ENCODE peak calls at places on chromosome 5, in ten cellular contexts. One of them, this sample, is unnamed.

GRCh38 chr5:135578305-135578684 is 496 bp downstream of the CXCL14 start:
- DNase-seq in type B pancreatic cell: no peak
- DNase-seq in activated CD8-positive, alpha-beta memory T cell treated with anti-CD3 and anti-CD28 coated beads for 1 hour: no peak
- DNase-seq in NCI-H748 treated with DMSO at 0.1 percent for 48 hours: no peak
- DNase-seq in T1000: no peak
- DNase-seq in hypothalamus: no peak
- DNase-seq in M059J: no peak
- DNase-seq in KG1: no peak
- DNase-seq in putamen: no peak
- DNase-seq in stimulated activated CD8-positive, alpha-beta memory T cell treated with anti-CD3 and anti-CD28 coated beads, Interleukin-12 subunit alpha, Interleukin-12 subunit beta, amount 100 ng/mL, for 1 hour: no peak
- DNase-seq in this sample: no peak

GRCh38 chr5:1763548-1763911 is 36.1 kb downstream of the MRPL36 start:
- DNase-seq in KG1: no peak
- DNase-seq in hypothalamus: no peak
- DNase-seq in type B pancreatic cell: peak; percentile 58
- DNase-seq in activated CD8-positive, alpha-beta memory T cell treated with anti-CD3 and anti-CD28 coated beads for 1 hour: no peak
- DNase-seq in putamen: no peak
- DNase-seq in T1000: no peak
- DNase-seq in NCI-H748 treated with DMSO at 0.1 percent for 48 hours: peak; percentile 30
- DNase-seq in stimulated activated CD8-positive, alpha-beta memory T cell treated with anti-CD3 and anti-CD28 coated beads, Interleukin-12 subunit alpha, Interleukin-12 subunit beta, amount 100 ng/mL, for 1 hour: peak; percentile 24
- DNase-seq in M059J: peak; percentile 60
- DNase-seq in this sample: peak; percentile 73

GRCh38 chr5:127585661-127586060 is 63.2 kb upstream of the CTXN3 start:
- DNase-seq in KG1: no peak
- DNase-seq in M059J: peak; percentile 27
- DNase-seq in NCI-H748 treated with DMSO at 0.1 percent for 48 hours: no peak
- DNase-seq in activated CD8-positive, alpha-beta memory T cell treated with anti-CD3 and anti-CD28 coated beads for 1 hour: no peak
- DNase-seq in T1000: no peak
- DNase-seq in stimulated activated CD8-positive, alpha-beta memory T cell treated with anti-CD3 and anti-CD28 coated beads, Interleukin-12 subunit alpha, Interleukin-12 subunit beta, amount 100 ng/mL, for 1 hour: no peak
- DNase-seq in hypothalamus: no peak
- DNase-seq in putamen: no peak
- DNase-seq in type B pancreatic cell: no peak
- DNase-seq in this sample: no peak

GRCh38 chr5:55600086-55600485 is 65.3 kb upstream of the PLPP1 start:
- DNase-seq in putamen: no peak
- DNase-seq in KG1: no peak
- DNase-seq in type B pancreatic cell: no peak
- DNase-seq in stimulated activated CD8-positive, alpha-beta memory T cell treated with anti-CD3 and anti-CD28 coated beads, Interleukin-12 subunit alpha, Interleukin-12 subunit beta, amount 100 ng/mL, for 1 hour: no peak
- DNase-seq in activated CD8-positive, alpha-beta memory T cell treated with anti-CD3 and anti-CD28 coated beads for 1 hour: no peak
- DNase-seq in NCI-H748 treated with DMSO at 0.1 percent for 48 hours: no peak
- DNase-seq in hypothalamus: no peak
- DNase-seq in T1000: no peak
- DNase-seq in M059J: no peak
- DNase-seq in this sample: no peak

GRCh38 chr5:159189310-159189709 is 20.0 kb downstream of the RNF145 start:
- DNase-seq in KG1: no peak
- DNase-seq in type B pancreatic cell: no peak
- DNase-seq in putamen: no peak
- DNase-seq in NCI-H748 treated with DMSO at 0.1 percent for 48 hours: no peak
- DNase-seq in activated CD8-positive, alpha-beta memory T cell treated with anti-CD3 and anti-CD28 coated beads for 1 hour: no peak
- DNase-seq in stimulated activated CD8-positive, alpha-beta memory T cell treated with anti-CD3 and anti-CD28 coated beads, Interleukin-12 subunit alpha, Interleukin-12 subunit beta, amount 100 ng/mL, for 1 hour: no peak
- DNase-seq in M059J: no peak
- DNase-seq in hypothalamus: no peak
- DNase-seq in T1000: no peak
- DNase-seq in this sample: no peak

GRCh38 chr5:132086277-132086794 is 12.7 kb downstream of the CSF2 start:
- DNase-seq in stimulated activated CD8-positive, alpha-beta memory T cell treated with anti-CD3 and anti-CD28 coated beads, Interleukin-12 subunit alpha, Interleukin-12 subunit beta, amount 100 ng/mL, for 1 hour: no peak
- DNase-seq in putamen: peak; percentile 4
- DNase-seq in hypothalamus: no peak
- DNase-seq in activated CD8-positive, alpha-beta memory T cell treated with anti-CD3 and anti-CD28 coated beads for 1 hour: no peak
- DNase-seq in KG1: no peak
- DNase-seq in M059J: peak; percentile 99
- DNase-seq in type B pancreatic cell: no peak
- DNase-seq in NCI-H748 treated with DMSO at 0.1 percent for 48 hours: no peak
- DNase-seq in T1000: peak; percentile 78
- DNase-seq in this sample: no peak

GRCh38 chr5:137563646-137564474 is 64.7 kb upstream of the SPOCK1 start:
- DNase-seq in NCI-H748 treated with DMSO at 0.1 percent for 48 hours: peak; percentile 12
- DNase-seq in M059J: peak; percentile 98
- DNase-seq in type B pancreatic cell: no peak
- DNase-seq in KG1: peak; percentile 17
- DNase-seq in activated CD8-positive, alpha-beta memory T cell treated with anti-CD3 and anti-CD28 coated beads for 1 hour: no peak
- DNase-seq in hypothalamus: no peak
- DNase-seq in putamen: no peak
- DNase-seq in stimulated activated CD8-positive, alpha-beta memory T cell treated with anti-CD3 and anti-CD28 coated beads, Interleukin-12 subunit alpha, Interleukin-12 subunit beta, amount 100 ng/mL, for 1 hour: no peak
- DNase-seq in T1000: peak; percentile 44
- DNase-seq in this sample: no peak

GRCh38 chr5:80960531-80961375 is 590 bp downstream of the RASGRF2 start:
- DNase-seq in type B pancreatic cell: no peak
- DNase-seq in hypothalamus: peak; percentile 9
- DNase-seq in activated CD8-positive, alpha-beta memory T cell treated with anti-CD3 and anti-CD28 coated beads for 1 hour: no peak
- DNase-seq in KG1: no peak
- DNase-seq in stimulated activated CD8-positive, alpha-beta memory T cell treated with anti-CD3 and anti-CD28 coated beads, Interleukin-12 subunit alpha, Interleukin-12 subunit beta, amount 100 ng/mL, for 1 hour: no peak
- DNase-seq in T1000: peak; percentile 6
- DNase-seq in M059J: peak; percentile 35
- DNase-seq in putamen: peak; percentile 43
- DNase-seq in NCI-H748 treated with DMSO at 0.1 percent for 48 hours: no peak
- DNase-seq in this sample: peak; percentile 22

GRCh38 chr5:134647750-134648424 is 698 bp upstream of the SEC24A start:
- DNase-seq in activated CD8-positive, alpha-beta memory T cell treated with anti-CD3 and anti-CD28 coated beads for 1 hour: no peak
- DNase-seq in stimulated activated CD8-positive, alpha-beta memory T cell treated with anti-CD3 and anti-CD28 coated beads, Interleukin-12 subunit alpha, Interleukin-12 subunit beta, amount 100 ng/mL, for 1 hour: no peak
- DNase-seq in hypothalamus: no peak
- DNase-seq in T1000: no peak
- DNase-seq in NCI-H748 treated with DMSO at 0.1 percent for 48 hours: no peak
- DNase-seq in type B pancreatic cell: no peak
- DNase-seq in KG1: no peak
- DNase-seq in M059J: peak; percentile 70
- DNase-seq in putamen: peak; percentile 34
- DNase-seq in this sample: peak; percentile 61

GRCh38 chr5:131944700-131945550 is 538 bp downstream of the MEIKIN start:
- DNase-seq in NCI-H748 treated with DMSO at 0.1 percent for 48 hours: no peak
- DNase-seq in activated CD8-positive, alpha-beta memory T cell treated with anti-CD3 and anti-CD28 coated beads for 1 hour: no peak
- DNase-seq in hypothalamus: no peak
- DNase-seq in M059J: no peak
- DNase-seq in T1000: no peak
- DNase-seq in type B pancreatic cell: no peak
- DNase-seq in stimulated activated CD8-positive, alpha-beta memory T cell treated with anti-CD3 and anti-CD28 coated beads, Interleukin-12 subunit alpha, Interleukin-12 subunit beta, amount 100 ng/mL, for 1 hour: no peak
- DNase-seq in KG1: no peak
- DNase-seq in putamen: no peak
- DNase-seq in this sample: no peak

GRCh38 chr5:154197801-154198461 is 7.4 kb downstream of the GALNT10 start:
- DNase-seq in NCI-H748 treated with DMSO at 0.1 percent for 48 hours: no peak
- DNase-seq in M059J: peak; percentile 98
- DNase-seq in activated CD8-positive, alpha-beta memory T cell treated with anti-CD3 and anti-CD28 coated beads for 1 hour: peak; percentile 37
- DNase-seq in type B pancreatic cell: no peak
- DNase-seq in T1000: no peak
- DNase-seq in hypothalamus: no peak
- DNase-seq in KG1: no peak
- DNase-seq in stimulated activated CD8-positive, alpha-beta memory T cell treated with anti-CD3 and anti-CD28 coated beads, Interleukin-12 subunit alpha, Interleukin-12 subunit beta, amount 100 ng/mL, for 1 hour: peak; percentile 51
- DNase-seq in putamen: no peak
- DNase-seq in this sample: no peak

GRCh38 chr5:79973511-79973910 is 17.6 kb downstream of the MTX3 start:
- DNase-seq in M059J: peak; percentile 30
- DNase-seq in T1000: no peak
- DNase-seq in KG1: no peak
- DNase-seq in hypothalamus: no peak
- DNase-seq in stimulated activated CD8-positive, alpha-beta memory T cell treated with anti-CD3 and anti-CD28 coated beads, Interleukin-12 subunit alpha, Interleukin-12 subunit beta, amount 100 ng/mL, for 1 hour: no peak
- DNase-seq in activated CD8-positive, alpha-beta memory T cell treated with anti-CD3 and anti-CD28 coated beads for 1 hour: no peak
- DNase-seq in putamen: no peak
- DNase-seq in type B pancreatic cell: no peak
- DNase-seq in NCI-H748 treated with DMSO at 0.1 percent for 48 hours: no peak
- DNase-seq in this sample: no peak

GRCh38 chr5:16456103-16456832 is 9.3 kb downstream of the ZNF622 start:
- DNase-seq in M059J: peak; percentile 69
- DNase-seq in NCI-H748 treated with DMSO at 0.1 percent for 48 hours: peak; percentile 95
- DNase-seq in KG1: peak; percentile 41
- DNase-seq in activated CD8-positive, alpha-beta memory T cell treated with anti-CD3 and anti-CD28 coated beads for 1 hour: no peak
- DNase-seq in type B pancreatic cell: no peak
- DNase-seq in hypothalamus: no peak
- DNase-seq in T1000: no peak
- DNase-seq in stimulated activated CD8-positive, alpha-beta memory T cell treated with anti-CD3 and anti-CD28 coated beads, Interleukin-12 subunit alpha, Interleukin-12 subunit beta, amount 100 ng/mL, for 1 hour: no peak
- DNase-seq in putamen: peak; percentile 65
- DNase-seq in this sample: peak; percentile 40

GRCh38 chr5:155700333-155700732 is 626.6 kb upstream of the SGCD start:
- DNase-seq in T1000: no peak
- DNase-seq in stimulated activated CD8-positive, alpha-beta memory T cell treated with anti-CD3 and anti-CD28 coated beads, Interleukin-12 subunit alpha, Interleukin-12 subunit beta, amount 100 ng/mL, for 1 hour: no peak
- DNase-seq in activated CD8-positive, alpha-beta memory T cell treated with anti-CD3 and anti-CD28 coated beads for 1 hour: no peak
- DNase-seq in putamen: no peak
- DNase-seq in M059J: no peak
- DNase-seq in hypothalamus: no peak
- DNase-seq in KG1: no peak
- DNase-seq in type B pancreatic cell: no peak
- DNase-seq in NCI-H748 treated with DMSO at 0.1 percent for 48 hours: no peak
- DNase-seq in this sample: no peak

GRCh38 chr5:137836997-137837396 is 30.7 kb upstream of the MYOT start:
- DNase-seq in activated CD8-positive, alpha-beta memory T cell treated with anti-CD3 and anti-CD28 coated beads for 1 hour: no peak
- DNase-seq in M059J: peak; percentile 30
- DNase-seq in KG1: no peak
- DNase-seq in T1000: no peak
- DNase-seq in putamen: no peak
- DNase-seq in hypothalamus: no peak
- DNase-seq in type B pancreatic cell: no peak
- DNase-seq in NCI-H748 treated with DMSO at 0.1 percent for 48 hours: no peak
- DNase-seq in stimulated activated CD8-positive, alpha-beta memory T cell treated with anti-CD3 and anti-CD28 coated beads, Interleukin-12 subunit alpha, Interleukin-12 subunit beta, amount 100 ng/mL, for 1 hour: no peak
- DNase-seq in this sample: no peak

GRCh38 chr5:114387433-114387832 is 25.6 kb downstream of the KCNN2 start:
- DNase-seq in T1000: no peak
- DNase-seq in stimulated activated CD8-positive, alpha-beta memory T cell treated with anti-CD3 and anti-CD28 coated beads, Interleukin-12 subunit alpha, Interleukin-12 subunit beta, amount 100 ng/mL, for 1 hour: no peak
- DNase-seq in M059J: no peak
- DNase-seq in type B pancreatic cell: no peak
- DNase-seq in KG1: no peak
- DNase-seq in NCI-H748 treated with DMSO at 0.1 percent for 48 hours: no peak
- DNase-seq in hypothalamus: no peak
- DNase-seq in activated CD8-positive, alpha-beta memory T cell treated with anti-CD3 and anti-CD28 coated beads for 1 hour: no peak
- DNase-seq in putamen: no peak
- DNase-seq in this sample: no peak